ENCODE peak calls at places on chromosomes 13 and 19, in eight cellular contexts. One of them, this sample, is unnamed.
A peak's percentile ranks its signal among the peaks of the same experiment; 100 is the strongest.

GRCh38 chr19:48354332-48354992 is 9.3 kb downstream of the TMEM143 start:
- DNase-seq in stromal cell of bone marrow: no peak
- DNase-seq in cardiac fibroblast: no peak
- DNase-seq in HuH-7.5: peak; percentile 88
- DNase-seq in spleen: no peak
- DNase-seq in kidney tubule cell: peak; percentile 24
- DNase-seq in psoas muscle: no peak
- DNase-seq in COR-L47: no peak
- DNase-seq in this sample: no peak

GRCh38 chr13:42041017-42041683 is 7.3 kb upstream of the DGKH start:
- DNase-seq in kidney tubule cell: peak; percentile 77
- DNase-seq in cardiac fibroblast: peak; percentile 58
- DNase-seq in spleen: peak; percentile 88
- DNase-seq in HuH-7.5: peak; percentile 46
- DNase-seq in COR-L47: peak; percentile 62
- DNase-seq in stromal cell of bone marrow: no peak
- DNase-seq in psoas muscle: peak; percentile 50
- DNase-seq in this sample: no peak

GRCh38 chr19:12720851-12721655 is 2.7 kb downstream of the TNPO2 start:
- DNase-seq in cardiac fibroblast: peak; percentile 27
- DNase-seq in kidney tubule cell: peak; percentile 7
- DNase-seq in COR-L47: no peak
- DNase-seq in spleen: no peak
- DNase-seq in HuH-7.5: no peak
- DNase-seq in psoas muscle: peak; percentile 33
- DNase-seq in stromal cell of bone marrow: no peak
- DNase-seq in this sample: no peak

GRCh38 chr19:3945838-3946237 is 13.0 kb downstream of the NMRK2 start:
- DNase-seq in psoas muscle: no peak
- DNase-seq in spleen: no peak
- DNase-seq in COR-L47: no peak
- DNase-seq in kidney tubule cell: no peak
- DNase-seq in stromal cell of bone marrow: peak; percentile 15
- DNase-seq in HuH-7.5: no peak
- DNase-seq in cardiac fibroblast: peak; percentile 67
- DNase-seq in this sample: no peak

GRCh38 chr19:42057856-42058255 is 12.2 kb downstream of the GRIK5 start:
- DNase-seq in kidney tubule cell: no peak
- DNase-seq in spleen: no peak
- DNase-seq in psoas muscle: no peak
- DNase-seq in HuH-7.5: no peak
- DNase-seq in COR-L47: no peak
- DNase-seq in stromal cell of bone marrow: no peak
- DNase-seq in cardiac fibroblast: no peak
- DNase-seq in this sample: no peak

GRCh38 chr13:92573467-92574057 is 653.0 kb upstream of the GPC6 start:
- DNase-seq in spleen: no peak
- DNase-seq in cardiac fibroblast: peak; percentile 2
- DNase-seq in psoas muscle: no peak
- DNase-seq in COR-L47: no peak
- DNase-seq in kidney tubule cell: peak; percentile 82
- DNase-seq in stromal cell of bone marrow: peak; percentile 2
- DNase-seq in HuH-7.5: peak; percentile 3
- DNase-seq in this sample: no peak

GRCh38 chr13:91313103-91313502 is 34.4 kb upstream of the MIR17HG start:
- DNase-seq in HuH-7.5: no peak
- DNase-seq in stromal cell of bone marrow: peak; percentile 14
- DNase-seq in COR-L47: peak; percentile 58
- DNase-seq in psoas muscle: no peak
- DNase-seq in kidney tubule cell: peak; percentile 1
- DNase-seq in cardiac fibroblast: peak; percentile 30
- DNase-seq in spleen: no peak
- DNase-seq in this sample: peak; percentile 9

GRCh38 chr19:17681505-17682125 is 6.5 kb downstream of the UNC13A start:
- DNase-seq in COR-L47: no peak
- DNase-seq in kidney tubule cell: peak; percentile 21
- DNase-seq in spleen: no peak
- DNase-seq in HuH-7.5: no peak
- DNase-seq in cardiac fibroblast: peak; percentile 54
- DNase-seq in stromal cell of bone marrow: no peak
- DNase-seq in psoas muscle: peak; percentile 31
- DNase-seq in this sample: peak; percentile 28

GRCh38 chr19:492091-492531 is 4.2 kb upstream of the MADCAM1 start:
- DNase-seq in stromal cell of bone marrow: no peak
- DNase-seq in psoas muscle: peak; percentile 16
- DNase-seq in spleen: peak; percentile 80
- DNase-seq in HuH-7.5: no peak
- DNase-seq in kidney tubule cell: no peak
- DNase-seq in cardiac fibroblast: no peak
- DNase-seq in COR-L47: no peak
- DNase-seq in this sample: peak; percentile 34

GRCh38 chr13:37488682-37489081 is 109.9 kb downstream of the POSTN start:
- DNase-seq in cardiac fibroblast: peak; percentile 70
- DNase-seq in psoas muscle: no peak
- DNase-seq in HuH-7.5: no peak
- DNase-seq in COR-L47: no peak
- DNase-seq in spleen: no peak
- DNase-seq in stromal cell of bone marrow: no peak
- DNase-seq in kidney tubule cell: peak; percentile 0
- DNase-seq in this sample: no peak

GRCh38 chr13:38872693-38873092 is 117.9 kb downstream of the STOML3 start:
- DNase-seq in COR-L47: peak; percentile 67
- DNase-seq in HuH-7.5: peak; percentile 21
- DNase-seq in spleen: no peak
- DNase-seq in psoas muscle: peak; percentile 25
- DNase-seq in cardiac fibroblast: peak; percentile 51
- DNase-seq in kidney tubule cell: peak; percentile 36
- DNase-seq in stromal cell of bone marrow: no peak
- DNase-seq in this sample: peak; percentile 4

GRCh38 chr13:110819203-110820014 is 95.5 kb downstream of the ANKRD10 start:
- DNase-seq in spleen: peak; percentile 94
- DNase-seq in cardiac fibroblast: peak; percentile 77
- DNase-seq in psoas muscle: peak; percentile 80
- DNase-seq in kidney tubule cell: peak; percentile 74
- DNase-seq in COR-L47: peak; percentile 66
- DNase-seq in HuH-7.5: peak; percentile 75
- DNase-seq in stromal cell of bone marrow: peak; percentile 45
- DNase-seq in this sample: peak; percentile 75

GRCh38 chr13:88925954-88926353 is 1254.8 kb downstream of the SLITRK5 start:
- DNase-seq in cardiac fibroblast: no peak
- DNase-seq in spleen: no peak
- DNase-seq in kidney tubule cell: no peak
- DNase-seq in psoas muscle: no peak
- DNase-seq in COR-L47: no peak
- DNase-seq in HuH-7.5: no peak
- DNase-seq in stromal cell of bone marrow: no peak
- DNase-seq in this sample: no peak

GRCh38 chr13:104006625-104007061 is 940.4 kb upstream of the SLC10A2 start:
- DNase-seq in stromal cell of bone marrow: no peak
- DNase-seq in cardiac fibroblast: peak; percentile 28
- DNase-seq in HuH-7.5: no peak
- DNase-seq in spleen: no peak
- DNase-seq in COR-L47: no peak
- DNase-seq in psoas muscle: no peak
- DNase-seq in kidney tubule cell: peak; percentile 83
- DNase-seq in this sample: no peak

GRCh38 chr19:4075373-4075772 is 8.7 kb upstream of the ZBTB7A start:
- DNase-seq in cardiac fibroblast: peak; percentile 38
- DNase-seq in HuH-7.5: no peak
- DNase-seq in psoas muscle: no peak
- DNase-seq in spleen: no peak
- DNase-seq in kidney tubule cell: no peak
- DNase-seq in stromal cell of bone marrow: no peak
- DNase-seq in COR-L47: no peak
- DNase-seq in this sample: no peak

GRCh38 chr19:850221-850978 is 1.7 kb upstream of the ELANE start:
- DNase-seq in COR-L47: peak; percentile 44
- DNase-seq in HuH-7.5: peak; percentile 80
- DNase-seq in psoas muscle: peak; percentile 92
- DNase-seq in spleen: peak; percentile 81
- DNase-seq in cardiac fibroblast: peak; percentile 89
- DNase-seq in kidney tubule cell: peak; percentile 21
- DNase-seq in stromal cell of bone marrow: peak; percentile 85
- DNase-seq in this sample: no peak

GRCh38 chr19:3397266-3398022 is 31.1 kb downstream of the NFIC start:
- DNase-seq in HuH-7.5: peak; percentile 98
- DNase-seq in COR-L47: no peak
- DNase-seq in spleen: no peak
- DNase-seq in kidney tubule cell: peak; percentile 47
- DNase-seq in cardiac fibroblast: no peak
- DNase-seq in psoas muscle: no peak
- DNase-seq in stromal cell of bone marrow: no peak
- DNase-seq in this sample: no peak

GRCh38 chr13:36124236-36124822 is 6.9 kb downstream of the DCLK1 start:
- DNase-seq in COR-L47: no peak
- DNase-seq in HuH-7.5: no peak
- DNase-seq in spleen: no peak
- DNase-seq in stromal cell of bone marrow: peak; percentile 83
- DNase-seq in kidney tubule cell: peak; percentile 33
- DNase-seq in cardiac fibroblast: peak; percentile 64
- DNase-seq in psoas muscle: no peak
- DNase-seq in this sample: no peak

GRCh38 chr13:51175639-51176038 is 46.6 kb upstream of the FAM124A start:
- DNase-seq in HuH-7.5: no peak
- DNase-seq in spleen: no peak
- DNase-seq in cardiac fibroblast: no peak
- DNase-seq in kidney tubule cell: no peak
- DNase-seq in psoas muscle: no peak
- DNase-seq in stromal cell of bone marrow: no peak
- DNase-seq in COR-L47: no peak
- DNase-seq in this sample: no peak

GRCh38 chr19:49390131-49390977 is 2.3 kb downstream of the KASH5 start:
- DNase-seq in spleen: no peak
- DNase-seq in cardiac fibroblast: no peak
- DNase-seq in kidney tubule cell: no peak
- DNase-seq in HuH-7.5: no peak
- DNase-seq in psoas muscle: no peak
- DNase-seq in COR-L47: no peak
- DNase-seq in stromal cell of bone marrow: no peak
- DNase-seq in this sample: no peak

GRCh38 chr13:48783181-48783630 is 129.5 kb downstream of the CYSLTR2 start:
- DNase-seq in cardiac fibroblast: peak; percentile 100
- DNase-seq in stromal cell of bone marrow: peak; percentile 78
- DNase-seq in COR-L47: peak; percentile 21
- DNase-seq in spleen: peak; percentile 86
- DNase-seq in kidney tubule cell: peak; percentile 87
- DNase-seq in HuH-7.5: peak; percentile 40
- DNase-seq in psoas muscle: peak; percentile 58
- DNase-seq in this sample: no peak

GRCh38 chr13:114161644-114162532 is 17.2 kb upstream of the CFAP97D2 start:
- DNase-seq in HuH-7.5: peak; percentile 38
- DNase-seq in kidney tubule cell: peak; percentile 17
- DNase-seq in psoas muscle: peak; percentile 43
- DNase-seq in spleen: peak; percentile 92
- DNase-seq in cardiac fibroblast: peak; percentile 30
- DNase-seq in stromal cell of bone marrow: no peak
- DNase-seq in COR-L47: peak; percentile 37
- DNase-seq in this sample: no peak

GRCh38 chr19:18340990-18341868 is 831 bp downstream of the PGPEP1 start:
- DNase-seq in COR-L47: no peak
- DNase-seq in cardiac fibroblast: peak; percentile 50
- DNase-seq in psoas muscle: peak; percentile 69
- DNase-seq in spleen: peak; percentile 93
- DNase-seq in stromal cell of bone marrow: no peak
- DNase-seq in HuH-7.5: peak; percentile 68
- DNase-seq in kidney tubule cell: peak; percentile 68
- DNase-seq in this sample: peak; percentile 70

This sample was measured in activated gamma-delta T cell treated with Interleukin-2 at 50 U/mL for 16 hours.